ENCODE peak calls at places on chromosomes 2 and 18, in seven cellular contexts. One of them, this sample, is unnamed.

GRCh38 chr18:28075501-28075900 is 101.4 kb downstream of the CDH2 start:
- DNase-seq in astrocyte of the spinal cord: no peak
- DNase-seq in mucosa of descending colon: no peak
- DNase-seq in neural progenitor cell: no peak
- DNase-seq in nephron progenitor cell: no peak
- DNase-seq in stomach: no peak
- DNase-seq in progenitor cell of endocrine pancreas: no peak
- DNase-seq in this sample: no peak

GRCh38 chr18:24741961-24742738 is 281.7 kb downstream of the HRH4 start:
- DNase-seq in nephron progenitor cell: no peak
- DNase-seq in mucosa of descending colon: no peak
- DNase-seq in neural progenitor cell: no peak
- DNase-seq in stomach: no peak
- DNase-seq in progenitor cell of endocrine pancreas: no peak
- DNase-seq in astrocyte of the spinal cord: no peak
- DNase-seq in this sample: no peak

GRCh38 chr2:144358979-144359541 is 160.9 kb downstream of the ZEB2 start:
- DNase-seq in nephron progenitor cell: no peak
- DNase-seq in progenitor cell of endocrine pancreas: no peak
- DNase-seq in stomach: no peak
- DNase-seq in astrocyte of the spinal cord: peak
- DNase-seq in neural progenitor cell: no peak
- DNase-seq in mucosa of descending colon: no peak
- DNase-seq in this sample: no peak

GRCh38 chr18:51537487-51537886 is 340.0 kb upstream of the MEX3C start:
- DNase-seq in mucosa of descending colon: peak
- DNase-seq in astrocyte of the spinal cord: no peak
- DNase-seq in nephron progenitor cell: peak
- DNase-seq in stomach: no peak
- DNase-seq in neural progenitor cell: peak
- DNase-seq in progenitor cell of endocrine pancreas: no peak
- DNase-seq in this sample: peak

GRCh38 chr18:4468515-4468914 is 13.4 kb upstream of the DLGAP1 start:
- DNase-seq in progenitor cell of endocrine pancreas: no peak
- DNase-seq in mucosa of descending colon: no peak
- DNase-seq in nephron progenitor cell: no peak
- DNase-seq in neural progenitor cell: no peak
- DNase-seq in stomach: no peak
- DNase-seq in astrocyte of the spinal cord: no peak
- DNase-seq in this sample: no peak

GRCh38 chr18:79918089-79919011 is 33.1 kb downstream of the SLC66A2 start:
- DNase-seq in astrocyte of the spinal cord: no peak
- DNase-seq in mucosa of descending colon: no peak
- DNase-seq in stomach: peak
- DNase-seq in progenitor cell of endocrine pancreas: no peak
- DNase-seq in neural progenitor cell: no peak
- DNase-seq in nephron progenitor cell: no peak
- DNase-seq in this sample: no peak

GRCh38 chr2:6909431-6910385 is 7.5 kb upstream of the RNF144A start:
- DNase-seq in neural progenitor cell: no peak
- DNase-seq in mucosa of descending colon: peak
- DNase-seq in stomach: no peak
- DNase-seq in astrocyte of the spinal cord: no peak
- DNase-seq in nephron progenitor cell: no peak
- DNase-seq in progenitor cell of endocrine pancreas: no peak
- DNase-seq in this sample: no peak

GRCh38 chr2:128646691-128647090 is 328.0 kb upstream of the HS6ST1 start:
- DNase-seq in stomach: peak
- DNase-seq in astrocyte of the spinal cord: no peak
- DNase-seq in mucosa of descending colon: no peak
- DNase-seq in nephron progenitor cell: no peak
- DNase-seq in neural progenitor cell: no peak
- DNase-seq in progenitor cell of endocrine pancreas: peak
- DNase-seq in this sample: peak

GRCh38 chr2:127373362-127374083 is 14.3 kb downstream of the MAP3K2 start:
- DNase-seq in stomach: no peak
- DNase-seq in neural progenitor cell: no peak
- DNase-seq in astrocyte of the spinal cord: no peak
- DNase-seq in progenitor cell of endocrine pancreas: no peak
- DNase-seq in nephron progenitor cell: no peak
- DNase-seq in mucosa of descending colon: no peak
- DNase-seq in this sample: no peak

GRCh38 chr2:119657486-119658145 is 21.4 kb upstream of the TMEM177 start:
- DNase-seq in nephron progenitor cell: no peak
- DNase-seq in stomach: no peak
- DNase-seq in mucosa of descending colon: no peak
- DNase-seq in astrocyte of the spinal cord: no peak
- DNase-seq in neural progenitor cell: no peak
- DNase-seq in progenitor cell of endocrine pancreas: no peak
- DNase-seq in this sample: no peak

GRCh38 chr2:20524412-20525040 is 77.7 kb downstream of the RHOB start:
- DNase-seq in nephron progenitor cell: peak
- DNase-seq in neural progenitor cell: peak
- DNase-seq in mucosa of descending colon: no peak
- DNase-seq in stomach: no peak
- DNase-seq in progenitor cell of endocrine pancreas: no peak
- DNase-seq in astrocyte of the spinal cord: no peak
- DNase-seq in this sample: no peak

GRCh38 chr2:130355578-130356431 is at the start of gene PTPN18:
- DNase-seq in astrocyte of the spinal cord: peak
- DNase-seq in mucosa of descending colon: peak
- DNase-seq in neural progenitor cell: peak
- DNase-seq in nephron progenitor cell: peak
- DNase-seq in stomach: peak
- DNase-seq in progenitor cell of endocrine pancreas: peak
- DNase-seq in this sample: peak

GRCh38 chr18:50183556-50183955 is 11.4 kb downstream of the MYO5B start:
- DNase-seq in progenitor cell of endocrine pancreas: no peak
- DNase-seq in nephron progenitor cell: no peak
- DNase-seq in stomach: no peak
- DNase-seq in neural progenitor cell: no peak
- DNase-seq in astrocyte of the spinal cord: peak
- DNase-seq in mucosa of descending colon: no peak
- DNase-seq in this sample: no peak

GRCh38 chr2:145769053-145769716 is 1249.3 kb upstream of the ZEB2 start:
- DNase-seq in stomach: no peak
- DNase-seq in astrocyte of the spinal cord: no peak
- DNase-seq in progenitor cell of endocrine pancreas: no peak
- DNase-seq in mucosa of descending colon: no peak
- DNase-seq in neural progenitor cell: no peak
- DNase-seq in nephron progenitor cell: no peak
- DNase-seq in this sample: no peak

GRCh38 chr18:52992041-52992440 is 652.0 kb downstream of the DCC start:
- DNase-seq in astrocyte of the spinal cord: no peak
- DNase-seq in mucosa of descending colon: peak
- DNase-seq in neural progenitor cell: peak
- DNase-seq in stomach: no peak
- DNase-seq in progenitor cell of endocrine pancreas: no peak
- DNase-seq in nephron progenitor cell: no peak
- DNase-seq in this sample: no peak

GRCh38 chr2:72923833-72924352 is 6.6 kb downstream of the EMX1 start:
- DNase-seq in astrocyte of the spinal cord: no peak
- DNase-seq in nephron progenitor cell: no peak
- DNase-seq in progenitor cell of endocrine pancreas: peak
- DNase-seq in stomach: peak
- DNase-seq in mucosa of descending colon: no peak
- DNase-seq in neural progenitor cell: peak
- DNase-seq in this sample: no peak

GRCh38 chr2:151198646-151199045 is 63.0 kb downstream of the RBM43 start:
- DNase-seq in nephron progenitor cell: no peak
- DNase-seq in stomach: no peak
- DNase-seq in neural progenitor cell: no peak
- DNase-seq in astrocyte of the spinal cord: no peak
- DNase-seq in mucosa of descending colon: no peak
- DNase-seq in progenitor cell of endocrine pancreas: no peak
- DNase-seq in this sample: no peak

GRCh38 chr2:20366672-20367116 is 16.1 kb upstream of the PUM2 start:
- DNase-seq in progenitor cell of endocrine pancreas: no peak
- DNase-seq in astrocyte of the spinal cord: no peak
- DNase-seq in neural progenitor cell: no peak
- DNase-seq in mucosa of descending colon: no peak
- DNase-seq in stomach: no peak
- DNase-seq in nephron progenitor cell: no peak
- DNase-seq in this sample: no peak

GRCh38 chr18:47795448-47795843 is 135.0 kb downstream of the SMAD2 start:
- DNase-seq in astrocyte of the spinal cord: peak
- DNase-seq in mucosa of descending colon: no peak
- DNase-seq in progenitor cell of endocrine pancreas: no peak
- DNase-seq in neural progenitor cell: no peak
- DNase-seq in nephron progenitor cell: no peak
- DNase-seq in stomach: no peak
- DNase-seq in this sample: no peak

GRCh38 chr2:74146929-74147728 is 583 bp downstream of the BOLA3 start:
- DNase-seq in mucosa of descending colon: peak
- DNase-seq in stomach: no peak
- DNase-seq in nephron progenitor cell: no peak
- DNase-seq in neural progenitor cell: no peak
- DNase-seq in astrocyte of the spinal cord: peak
- DNase-seq in progenitor cell of endocrine pancreas: no peak
- DNase-seq in this sample: no peak

GRCh38 chr18:32530947-32531651 is 60.4 kb upstream of the GAREM1 start:
- DNase-seq in stomach: no peak
- DNase-seq in progenitor cell of endocrine pancreas: no peak
- DNase-seq in nephron progenitor cell: no peak
- DNase-seq in neural progenitor cell: no peak
- DNase-seq in astrocyte of the spinal cord: peak
- DNase-seq in mucosa of descending colon: peak
- DNase-seq in this sample: no peak

GRCh38 chr2:240921319-240922233 is 15.4 kb downstream of the CROCC2 start:
- DNase-seq in progenitor cell of endocrine pancreas: no peak
- DNase-seq in mucosa of descending colon: peak
- DNase-seq in stomach: peak
- DNase-seq in neural progenitor cell: no peak
- DNase-seq in nephron progenitor cell: peak
- DNase-seq in astrocyte of the spinal cord: peak
- DNase-seq in this sample: no peak

GRCh38 chr18:3468066-3468705 is 18.2 kb downstream of the TGIF1 start:
- DNase-seq in stomach: no peak
- DNase-seq in astrocyte of the spinal cord: no peak
- DNase-seq in neural progenitor cell: no peak
- DNase-seq in progenitor cell of endocrine pancreas: no peak
- DNase-seq in nephron progenitor cell: no peak
- DNase-seq in mucosa of descending colon: no peak
- DNase-seq in this sample: no peak
- TF ChIP-seq CTCF in stomach: no peak
- TF ChIP-seq CTCF in astrocyte of the spinal cord: no peak
- TF ChIP-seq CTCF in neural progenitor cell: peak
- TF ChIP-seq CTCF in progenitor cell of endocrine pancreas: no peak
- TF ChIP-seq CTCF in nephron progenitor cell: no peak
- TF ChIP-seq CTCF in mucosa of descending colon: no peak
- TF ChIP-seq CTCF in this sample: no peak

GRCh38 chr2:213490087-213490486 is 205.8 kb downstream of the SPAG16 start:
- DNase-seq in astrocyte of the spinal cord: no peak
- DNase-seq in neural progenitor cell: no peak
- DNase-seq in mucosa of descending colon: no peak
- DNase-seq in progenitor cell of endocrine pancreas: no peak
- DNase-seq in nephron progenitor cell: no peak
- DNase-seq in stomach: no peak
- DNase-seq in this sample: no peak
- TF ChIP-seq CTCF in astrocyte of the spinal cord: no peak
- TF ChIP-seq CTCF in neural progenitor cell: peak
- TF ChIP-seq CTCF in mucosa of descending colon: no peak
- TF ChIP-seq CTCF in progenitor cell of endocrine pancreas: no peak
- TF ChIP-seq CTCF in nephron progenitor cell: no peak
- TF ChIP-seq CTCF in stomach: no peak
- TF ChIP-seq CTCF in this sample: no peak

GRCh38 chr2:33672389-33672788 is 73.3 kb upstream of the FAM98A start:
- DNase-seq in mucosa of descending colon: no peak
- DNase-seq in astrocyte of the spinal cord: no peak
- DNase-seq in progenitor cell of endocrine pancreas: no peak
- DNase-seq in neural progenitor cell: no peak
- DNase-seq in stomach: no peak
- DNase-seq in nephron progenitor cell: no peak
- DNase-seq in this sample: no peak

GRCh38 chr2:33671198-33671597 is 72.1 kb upstream of the FAM98A start:
- DNase-seq in neural progenitor cell: no peak
- DNase-seq in nephron progenitor cell: no peak
- DNase-seq in astrocyte of the spinal cord: no peak
- DNase-seq in mucosa of descending colon: no peak
- DNase-seq in stomach: no peak
- DNase-seq in progenitor cell of endocrine pancreas: no peak
- DNase-seq in this sample: no peak

GRCh38 chr2:33672896-33673295 is 73.8 kb upstream of the FAM98A start:
- DNase-seq in stomach: no peak
- DNase-seq in astrocyte of the spinal cord: no peak
- DNase-seq in neural progenitor cell: no peak
- DNase-seq in nephron progenitor cell: no peak
- DNase-seq in progenitor cell of endocrine pancreas: no peak
- DNase-seq in mucosa of descending colon: no peak
- DNase-seq in this sample: no peak

GRCh38 chr2:33670392-33670937 is 71.4 kb upstream of the FAM98A start:
- DNase-seq in neural progenitor cell: peak
- DNase-seq in astrocyte of the spinal cord: no peak
- DNase-seq in mucosa of descending colon: no peak
- DNase-seq in stomach: no peak
- DNase-seq in nephron progenitor cell: no peak
- DNase-seq in progenitor cell of endocrine pancreas: no peak
- DNase-seq in this sample: no peak

GRCh38 chr2:33673937-33674336 is 74.8 kb upstream of the FAM98A start:
- DNase-seq in stomach: no peak
- DNase-seq in mucosa of descending colon: no peak
- DNase-seq in neural progenitor cell: no peak
- DNase-seq in astrocyte of the spinal cord: peak
- DNase-seq in nephron progenitor cell: no peak
- DNase-seq in progenitor cell of endocrine pancreas: no peak
- DNase-seq in this sample: no peak
- TF ChIP-seq CTCF in stomach: no peak
- TF ChIP-seq CTCF in mucosa of descending colon: no peak
- TF ChIP-seq CTCF in neural progenitor cell: peak
- TF ChIP-seq CTCF in astrocyte of the spinal cord: peak
- TF ChIP-seq CTCF in nephron progenitor cell: peak
- TF ChIP-seq CTCF in progenitor cell of endocrine pancreas: peak
- TF ChIP-seq CTCF in this sample: no peak

GRCh38 chr2:36485521-36485920 is 112.4 kb downstream of the FEZ2 start:
- DNase-seq in nephron progenitor cell: no peak
- DNase-seq in progenitor cell of endocrine pancreas: no peak
- DNase-seq in mucosa of descending colon: no peak
- DNase-seq in stomach: no peak
- DNase-seq in neural progenitor cell: no peak
- DNase-seq in astrocyte of the spinal cord: peak
- DNase-seq in this sample: no peak

GRCh38 chr2:36482576-36483214 is 115.3 kb downstream of the FEZ2 start:
- DNase-seq in stomach: no peak
- DNase-seq in neural progenitor cell: no peak
- DNase-seq in mucosa of descending colon: no peak
- DNase-seq in progenitor cell of endocrine pancreas: no peak
- DNase-seq in astrocyte of the spinal cord: peak
- DNase-seq in nephron progenitor cell: no peak
- DNase-seq in this sample: no peak

GRCh38 chr2:36486546-36487044 is 111.4 kb downstream of the FEZ2 start:
- DNase-seq in stomach: no peak
- DNase-seq in progenitor cell of endocrine pancreas: no peak
- DNase-seq in mucosa of descending colon: no peak
- DNase-seq in neural progenitor cell: no peak
- DNase-seq in nephron progenitor cell: no peak
- DNase-seq in astrocyte of the spinal cord: peak
- DNase-seq in this sample: no peak

GRCh38 chr2:36483290-36483689 is 114.7 kb downstream of the FEZ2 start:
- DNase-seq in nephron progenitor cell: no peak
- DNase-seq in neural progenitor cell: no peak
- DNase-seq in mucosa of descending colon: no peak
- DNase-seq in progenitor cell of endocrine pancreas: no peak
- DNase-seq in stomach: no peak
- DNase-seq in astrocyte of the spinal cord: no peak
- DNase-seq in this sample: no peak

GRCh38 chr2:36484454-36484853 is 113.5 kb downstream of the FEZ2 start:
- DNase-seq in stomach: no peak
- DNase-seq in astrocyte of the spinal cord: no peak
- DNase-seq in mucosa of descending colon: no peak
- DNase-seq in nephron progenitor cell: no peak
- DNase-seq in neural progenitor cell: no peak
- DNase-seq in progenitor cell of endocrine pancreas: no peak
- DNase-seq in this sample: no peak
- TF ChIP-seq CTCF in stomach: no peak
- TF ChIP-seq CTCF in astrocyte of the spinal cord: no peak
- TF ChIP-seq CTCF in mucosa of descending colon: no peak
- TF ChIP-seq CTCF in nephron progenitor cell: no peak
- TF ChIP-seq CTCF in neural progenitor cell: no peak
- TF ChIP-seq CTCF in progenitor cell of endocrine pancreas: no peak
- TF ChIP-seq CTCF in this sample: no peak

This sample was measured in glutamatergic neuron.